ENCODE peak calls at places on chromosome 13, in nine cellular contexts. W is stimulated activated CD4-positive, alpha-beta T cell treated with anti-CD3 and anti-CD28 coated beads, Interleukin-1b, Interleukin-23, amount 100 ng/mL, for 1 hour; S is NCI-H2081 treated with DMSO at 0.1 percent for 48 hours; V is astrocyte; Q is SJSA1; G is ovary; X is anterior cingulate cortex; D is Peyer's patch; P is RKO. L is an unnamed sample.

GRCh38 chr13:113120300-113121182 is 2.1 kb upstream of the F10 start:
- DNase-seq in W (no peak), S (no peak), V (no peak), Q (no peak), G (no peak), X (no peak), D (no peak), P (no peak), L (no peak)

GRCh38 chr13:33178197-33178699 is 107.3 kb downstream of the STARD13 start:
- DNase-seq in W (no peak), S (no peak), V (no peak), Q (no peak), G (no peak), X (no peak), D (no peak), P (no peak), L (no peak)

GRCh38 chr13:21297914-21298831 is 121.7 kb downstream of the MRPL57 start:
- DNase-seq in W (peak; percentile 71), S (peak; percentile 39), V (peak; percentile 81), Q (peak; percentile 78), G (peak; percentile 78), X (peak; percentile 51), D (peak; percentile 79), P (peak; percentile 94), L (peak; percentile 87)

GRCh38 chr13:69970521-69970920 is 137.1 kb upstream of the ATXN8OS start:
- DNase-seq in W (no peak), S (no peak), V (peak; percentile 5), Q (no peak), G (no peak), X (no peak), D (no peak), P (peak; percentile 88), L (no peak)

GRCh38 chr13:50635504-50635903 is 208.0 kb downstream of the DLEU7 start:
- DNase-seq in W (no peak), S (no peak), V (no peak), Q (no peak), G (peak; percentile 13), X (no peak), D (peak; percentile 29), P (no peak), L (peak; percentile 35)

GRCh38 chr13:92303428-92303827 is 905.0 kb downstream of the GPC5 start:
- DNase-seq in W (no peak), S (no peak), V (peak; percentile 45), Q (no peak), G (no peak), X (no peak), D (no peak), P (no peak), L (no peak)

GRCh38 chr13:98311200-98311548 is 134.1 kb upstream of the RNF113B start:
- DNase-seq in W (no peak), S (no peak), V (no peak), Q (no peak), G (no peak), X (no peak), D (no peak), P (no peak), L (no peak)

GRCh38 chr13:81408647-81409046 is 1067.7 kb upstream of the SPRY2 start:
- DNase-seq in W (no peak), S (no peak), V (no peak), Q (no peak), G (no peak), X (no peak), D (no peak), P (no peak), L (no peak)

GRCh38 chr13:26222523-26223046 is 471 bp upstream of the RNF6 start:
- DNase-seq in W (no peak), S (no peak), V (no peak), Q (no peak), G (no peak), X (no peak), D (no peak), P (no peak), L (no peak)

GRCh38 chr13:32894589-32895001 is 121.6 kb upstream of the KL start:
- DNase-seq in W (no peak), S (no peak), V (peak; percentile 88), Q (no peak), G (no peak), X (no peak), D (no peak), P (no peak), L (no peak)

GRCh38 chr13:42453091-42453645 is 120.8 kb upstream of the TNFSF11 start:
- DNase-seq in W (no peak), S (no peak), V (no peak), Q (no peak), G (no peak), X (no peak), D (no peak), P (no peak), L (no peak)

GRCh38 chr13:28408235-28408848 is 86.6 kb downstream of the FLT1 start:
- DNase-seq in W (no peak), S (no peak), V (no peak), Q (no peak), G (no peak), X (no peak), D (no peak), P (no peak), L (peak; percentile 79)

GRCh38 chr13:23509781-23510543 is 60.2 kb upstream of the TNFRSF19 start:
- DNase-seq in W (no peak), S (no peak), V (peak; percentile 98), Q (no peak), G (no peak), X (no peak), D (no peak), P (no peak), L (no peak)

GRCh38 chr13:21688056-21688455 is 17.2 kb downstream of the FGF9 start:
- DNase-seq in W (no peak), S (no peak), V (no peak), Q (no peak), G (no peak), X (no peak), D (no peak), P (no peak), L (no peak)

GRCh38 chr13:99062593-99062992 is 84.7 kb upstream of the DOCK9 start:
- DNase-seq in W (no peak), S (peak; percentile 79), V (peak; percentile 69), Q (peak; percentile 86), G (peak; percentile 22), X (no peak), D (no peak), P (no peak), L (peak; percentile 71)

GRCh38 chr13:40259899-40260298 is 406.5 kb downstream of the FOXO1 start:
- DNase-seq in W (no peak), S (no peak), V (peak; percentile 70), Q (no peak), G (no peak), X (no peak), D (no peak), P (no peak), L (no peak)

GRCh38 chr13:44848956-44849748 is 140.1 kb downstream of the NUFIP1 start:
- DNase-seq in W (no peak), S (no peak), V (peak; percentile 16), Q (no peak), G (peak; percentile 38), X (no peak), D (no peak), P (no peak), L (no peak)

GRCh38 chr13:98394820-98395510 is 181.9 kb downstream of the STK24 start:
- DNase-seq in W (no peak), S (no peak), V (no peak), Q (no peak), G (no peak), X (no peak), D (no peak), P (no peak), L (no peak)

GRCh38 chr13:39273953-39274352 is 235.7 kb downstream of the NHLRC3 start:
- DNase-seq in W (no peak), S (peak; percentile 9), V (no peak), Q (no peak), G (no peak), X (no peak), D (no peak), P (no peak), L (no peak)

GRCh38 chr13:21240586-21240985 is 64.1 kb downstream of the MRPL57 start:
- DNase-seq in W (no peak), S (no peak), V (peak; percentile 48), Q (peak; percentile 28), G (no peak), X (no peak), D (no peak), P (peak; percentile 88), L (no peak)

GRCh38 chr13:52459668-52460067 is 4.4 kb downstream of the CKAP2 start:
- DNase-seq in W (no peak), S (no peak), V (peak; percentile 42), Q (peak; percentile 43), G (no peak), X (no peak), D (no peak), P (peak; percentile 87), L (no peak)

GRCh38 chr13:106110241-106110855 is 425.1 kb downstream of the EFNB2 start:
- DNase-seq in W (no peak), S (no peak), V (peak; percentile 57), Q (peak; percentile 92), G (no peak), X (no peak), D (no peak), P (no peak), L (no peak)

GRCh38 chr13:45828253-45828968 is 23.1 kb downstream of the SIAH3 start:
- DNase-seq in W (no peak), S (no peak), V (no peak), Q (no peak), G (no peak), X (no peak), D (no peak), P (no peak), L (no peak)

GRCh38 chr13:80363890-80364503 is 23.1 kb upstream of the SPRY2 start:
- DNase-seq in W (no peak), S (no peak), V (no peak), Q (peak; percentile 80), G (no peak), X (no peak), D (no peak), P (peak; percentile 63), L (no peak)

GRCh38 chr13:21175656-21176194 is 627 bp downstream of the SKA3 start:
- DNase-seq in W (no peak), S (no peak), V (peak; percentile 23), Q (no peak), G (no peak), X (no peak), D (no peak), P (no peak), L (no peak)

GRCh38 chr13:57629391-57629804 is 2.1 kb upstream of the PCDH17 start:
- DNase-seq in W (no peak), S (no peak), V (peak; percentile 35), Q (no peak), G (no peak), X (no peak), D (no peak), P (no peak), L (peak; percentile 15)

GRCh38 chr13:49927755-49928154 is 8.4 kb downstream of the SPRYD7 start:
- DNase-seq in W (no peak), S (no peak), V (peak; percentile 98), Q (peak; percentile 58), G (no peak), X (no peak), D (no peak), P (no peak), L (no peak)

GRCh38 chr13:83340170-83340569 is 542.1 kb downstream of the SLITRK1 start:
- DNase-seq in W (no peak), S (no peak), V (no peak), Q (no peak), G (no peak), X (no peak), D (no peak), P (no peak), L (no peak)

GRCh38 chr13:38667526-38668094 is 19.3 kb upstream of the FREM2 start:
- DNase-seq in W (no peak), S (no peak), V (no peak), Q (no peak), G (no peak), X (no peak), D (no peak), P (no peak), L (no peak)

GRCh38 chr13:22423261-22423660 is 752.4 kb downstream of the FGF9 start:
- DNase-seq in W (no peak), S (no peak), V (no peak), Q (no peak), G (no peak), X (no peak), D (no peak), P (no peak), L (no peak)

GRCh38 chr13:73428137-73428536 is 369.3 kb downstream of the KLF5 start:
- DNase-seq in W (no peak), S (no peak), V (peak; percentile 94), Q (no peak), G (no peak), X (no peak), D (no peak), P (peak; percentile 58), L (no peak)